ENCODE peak calls at places on chromosomes 16 and 17, in eight cellular contexts. One of them, this sample, is unnamed.

GRCh38 chr17:79072544-79072943 is 2.1 kb upstream of the ENGASE start:
- DNase-seq in CD4-positive, CD25-positive, alpha-beta regulatory T cell: no peak
- DNase-seq in effector memory CD4-positive, alpha-beta T cell: no peak
- DNase-seq in ascending aorta: no peak
- DNase-seq in uterus: no peak
- DNase-seq in IMR-90: no peak
- DNase-seq in colonic mucosa: no peak
- DNase-seq in A549: no peak
- DNase-seq in this sample: no peak

GRCh38 chr17:4477286-4477791 is 21.3 kb upstream of the SPNS2 start:
- DNase-seq in CD4-positive, CD25-positive, alpha-beta regulatory T cell: no peak
- DNase-seq in effector memory CD4-positive, alpha-beta T cell: no peak
- DNase-seq in ascending aorta: no peak
- DNase-seq in uterus: no peak
- DNase-seq in IMR-90: no peak
- DNase-seq in colonic mucosa: no peak
- DNase-seq in A549: no peak
- DNase-seq in this sample: no peak

GRCh38 chr17:75460295-75460694 is 3.9 kb downstream of the TMEM94 start:
- DNase-seq in CD4-positive, CD25-positive, alpha-beta regulatory T cell: no peak
- DNase-seq in effector memory CD4-positive, alpha-beta T cell: no peak
- DNase-seq in ascending aorta: no peak
- DNase-seq in uterus: no peak
- DNase-seq in IMR-90: no peak
- DNase-seq in colonic mucosa: no peak
- DNase-seq in A549: no peak
- DNase-seq in this sample: no peak

GRCh38 chr16:53545433-53545832 is 42.4 kb upstream of the AKTIP start:
- DNase-seq in CD4-positive, CD25-positive, alpha-beta regulatory T cell: peak
- DNase-seq in effector memory CD4-positive, alpha-beta T cell: peak
- DNase-seq in ascending aorta: no peak
- DNase-seq in uterus: no peak
- DNase-seq in IMR-90: no peak
- DNase-seq in colonic mucosa: no peak
- DNase-seq in A549: no peak
- DNase-seq in this sample: no peak

GRCh38 chr16:81521141-81521626 is 76.6 kb downstream of the CMIP start:
- DNase-seq in CD4-positive, CD25-positive, alpha-beta regulatory T cell: peak
- DNase-seq in effector memory CD4-positive, alpha-beta T cell: peak
- DNase-seq in ascending aorta: no peak
- DNase-seq in uterus: no peak
- DNase-seq in IMR-90: no peak
- DNase-seq in colonic mucosa: no peak
- DNase-seq in A549: no peak
- DNase-seq in this sample: no peak

GRCh38 chr16:66523861-66524354 is 26.0 kb downstream of the TK2 start:
- DNase-seq in CD4-positive, CD25-positive, alpha-beta regulatory T cell: peak
- DNase-seq in effector memory CD4-positive, alpha-beta T cell: peak
- DNase-seq in ascending aorta: no peak
- DNase-seq in uterus: no peak
- DNase-seq in IMR-90: no peak
- DNase-seq in colonic mucosa: no peak
- DNase-seq in A549: no peak
- DNase-seq in this sample: no peak

GRCh38 chr17:3897731-3898130 is 4.9 kb upstream of the CAMKK1 start:
- DNase-seq in CD4-positive, CD25-positive, alpha-beta regulatory T cell: no peak
- DNase-seq in effector memory CD4-positive, alpha-beta T cell: no peak
- DNase-seq in ascending aorta: no peak
- DNase-seq in uterus: no peak
- DNase-seq in IMR-90: no peak
- DNase-seq in colonic mucosa: no peak
- DNase-seq in A549: no peak
- DNase-seq in this sample: no peak

GRCh38 chr17:73879987-73880386 is 235.7 kb upstream of the SDK2 start:
- DNase-seq in CD4-positive, CD25-positive, alpha-beta regulatory T cell: no peak
- DNase-seq in effector memory CD4-positive, alpha-beta T cell: no peak
- DNase-seq in ascending aorta: no peak
- DNase-seq in uterus: no peak
- DNase-seq in IMR-90: no peak
- DNase-seq in colonic mucosa: no peak
- DNase-seq in A549: no peak
- DNase-seq in this sample: no peak

GRCh38 chr16:73000020-73000906 is 47.7 kb downstream of the ZFHX3 start:
- DNase-seq in CD4-positive, CD25-positive, alpha-beta regulatory T cell: no peak
- DNase-seq in effector memory CD4-positive, alpha-beta T cell: no peak
- DNase-seq in ascending aorta: peak
- DNase-seq in uterus: no peak
- DNase-seq in IMR-90: no peak
- DNase-seq in colonic mucosa: peak
- DNase-seq in A549: no peak
- DNase-seq in this sample: peak

GRCh38 chr17:81553616-81554181 is 1.5 kb upstream of the FAAP100 start:
- DNase-seq in CD4-positive, CD25-positive, alpha-beta regulatory T cell: no peak
- DNase-seq in effector memory CD4-positive, alpha-beta T cell: no peak
- DNase-seq in ascending aorta: no peak
- DNase-seq in uterus: peak
- DNase-seq in IMR-90: peak
- DNase-seq in colonic mucosa: peak
- DNase-seq in A549: peak
- DNase-seq in this sample: no peak

GRCh38 chr17:2737693-2738092 is 11.8 kb downstream of the CCDC92B start:
- DNase-seq in CD4-positive, CD25-positive, alpha-beta regulatory T cell: no peak
- DNase-seq in effector memory CD4-positive, alpha-beta T cell: no peak
- DNase-seq in ascending aorta: no peak
- DNase-seq in uterus: no peak
- DNase-seq in IMR-90: no peak
- DNase-seq in colonic mucosa: no peak
- DNase-seq in A549: no peak
- DNase-seq in this sample: no peak

GRCh38 chr17:39679521-39680192 is 8.2 kb downstream of the PGAP3 start:
- DNase-seq in CD4-positive, CD25-positive, alpha-beta regulatory T cell: no peak
- DNase-seq in effector memory CD4-positive, alpha-beta T cell: no peak
- DNase-seq in ascending aorta: no peak
- DNase-seq in uterus: no peak
- DNase-seq in IMR-90: no peak
- DNase-seq in colonic mucosa: no peak
- DNase-seq in A549: no peak
- DNase-seq in this sample: no peak

GRCh38 chr16:81716478-81717210 is 62.4 kb upstream of the PLCG2 start:
- DNase-seq in CD4-positive, CD25-positive, alpha-beta regulatory T cell: no peak
- DNase-seq in effector memory CD4-positive, alpha-beta T cell: peak
- DNase-seq in ascending aorta: no peak
- DNase-seq in uterus: no peak
- DNase-seq in IMR-90: no peak
- DNase-seq in colonic mucosa: no peak
- DNase-seq in A549: no peak
- DNase-seq in this sample: no peak

GRCh38 chr16:6562985-6563384 is 769.7 kb upstream of the RBFOX1 start:
- DNase-seq in CD4-positive, CD25-positive, alpha-beta regulatory T cell: no peak
- DNase-seq in effector memory CD4-positive, alpha-beta T cell: no peak
- DNase-seq in ascending aorta: no peak
- DNase-seq in uterus: no peak
- DNase-seq in IMR-90: no peak
- DNase-seq in colonic mucosa: no peak
- DNase-seq in A549: no peak
- DNase-seq in this sample: no peak

GRCh38 chr16:2964416-2965223 is 545 bp downstream of the KREMEN2 start:
- DNase-seq in CD4-positive, CD25-positive, alpha-beta regulatory T cell: peak
- DNase-seq in effector memory CD4-positive, alpha-beta T cell: peak
- DNase-seq in ascending aorta: no peak
- DNase-seq in uterus: no peak
- DNase-seq in IMR-90: no peak
- DNase-seq in colonic mucosa: peak
- DNase-seq in A549: peak
- DNase-seq in this sample: no peak

GRCh38 chr17:58534901-58535421 is 20.5 kb upstream of the MTMR4 start:
- DNase-seq in CD4-positive, CD25-positive, alpha-beta regulatory T cell: no peak
- DNase-seq in effector memory CD4-positive, alpha-beta T cell: no peak
- DNase-seq in ascending aorta: no peak
- DNase-seq in uterus: no peak
- DNase-seq in IMR-90: peak
- DNase-seq in colonic mucosa: no peak
- DNase-seq in A549: peak
- DNase-seq in this sample: no peak

GRCh38 chr16:16821261-16821660 is 442.3 kb downstream of the NPIPA7 start:
- DNase-seq in CD4-positive, CD25-positive, alpha-beta regulatory T cell: no peak
- DNase-seq in effector memory CD4-positive, alpha-beta T cell: no peak
- DNase-seq in ascending aorta: no peak
- DNase-seq in uterus: no peak
- DNase-seq in IMR-90: no peak
- DNase-seq in colonic mucosa: no peak
- DNase-seq in A549: no peak
- DNase-seq in this sample: no peak

GRCh38 chr17:49748791-49749190 is 15.1 kb downstream of the FAM117A start:
- DNase-seq in CD4-positive, CD25-positive, alpha-beta regulatory T cell: peak
- DNase-seq in effector memory CD4-positive, alpha-beta T cell: peak
- DNase-seq in ascending aorta: no peak
- DNase-seq in uterus: no peak
- DNase-seq in IMR-90: no peak
- DNase-seq in colonic mucosa: no peak
- DNase-seq in A549: no peak
- DNase-seq in this sample: no peak

GRCh38 chr17:49755681-49756283 is 8.1 kb downstream of the FAM117A start:
- DNase-seq in CD4-positive, CD25-positive, alpha-beta regulatory T cell: no peak
- DNase-seq in effector memory CD4-positive, alpha-beta T cell: no peak
- DNase-seq in ascending aorta: no peak
- DNase-seq in uterus: no peak
- DNase-seq in IMR-90: no peak
- DNase-seq in colonic mucosa: no peak
- DNase-seq in A549: no peak
- DNase-seq in this sample: no peak

GRCh38 chr17:49749730-49750129 is 14.2 kb downstream of the FAM117A start:
- DNase-seq in CD4-positive, CD25-positive, alpha-beta regulatory T cell: no peak
- DNase-seq in effector memory CD4-positive, alpha-beta T cell: no peak
- DNase-seq in ascending aorta: no peak
- DNase-seq in uterus: no peak
- DNase-seq in IMR-90: no peak
- DNase-seq in colonic mucosa: no peak
- DNase-seq in A549: no peak
- DNase-seq in this sample: no peak

GRCh38 chr17:49753959-49754391 is 10.0 kb downstream of the FAM117A start:
- DNase-seq in CD4-positive, CD25-positive, alpha-beta regulatory T cell: no peak
- DNase-seq in effector memory CD4-positive, alpha-beta T cell: no peak
- DNase-seq in ascending aorta: no peak
- DNase-seq in uterus: peak
- DNase-seq in IMR-90: no peak
- DNase-seq in colonic mucosa: no peak
- DNase-seq in A549: no peak
- DNase-seq in this sample: no peak

DNA sequence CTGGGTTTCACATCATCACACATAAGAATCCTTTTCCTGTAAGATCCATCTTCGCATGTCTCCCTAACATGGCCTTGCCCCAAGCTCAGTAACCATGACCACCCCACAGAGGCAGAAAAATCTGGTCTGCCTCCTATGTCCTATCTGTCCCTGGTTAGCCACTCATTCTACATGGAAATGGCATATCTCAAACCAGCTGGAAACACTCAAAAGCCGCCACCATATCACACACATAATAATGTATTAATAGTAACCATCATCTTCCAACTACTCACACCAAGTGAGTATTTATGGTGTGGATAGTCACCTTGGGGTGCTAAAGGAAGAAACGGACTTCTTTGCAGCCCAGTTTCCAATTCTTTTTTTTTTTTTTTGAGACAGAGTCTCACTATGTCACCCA is 11.4 kb downstream of the FAM117A start:
- DNase-seq in CD4-positive, CD25-positive, alpha-beta regulatory T cell: no peak
- DNase-seq in effector memory CD4-positive, alpha-beta T cell: no peak
- DNase-seq in ascending aorta: no peak
- DNase-seq in uterus: no peak
- DNase-seq in IMR-90: no peak
- DNase-seq in colonic mucosa: no peak
- DNase-seq in A549: no peak
- DNase-seq in this sample: no peak
- H3K27ac ChIP-seq in CD4-positive, CD25-positive, alpha-beta regulatory T cell: peak
- H3K27ac ChIP-seq in effector memory CD4-positive, alpha-beta T cell: peak
- H3K27ac ChIP-seq in ascending aorta: no peak
- H3K27ac ChIP-seq in uterus: no peak
- H3K27ac ChIP-seq in IMR-90: no peak
- H3K27ac ChIP-seq in colonic mucosa: no peak
- H3K27ac ChIP-seq in A549: no peak
- H3K27ac ChIP-seq in this sample: no peak

GRCh38 chr16:23979982-23980381 is 144.2 kb downstream of the PRKCB start:
- DNase-seq in CD4-positive, CD25-positive, alpha-beta regulatory T cell: no peak
- DNase-seq in effector memory CD4-positive, alpha-beta T cell: no peak
- DNase-seq in ascending aorta: no peak
- DNase-seq in uterus: no peak
- DNase-seq in IMR-90: no peak
- DNase-seq in colonic mucosa: no peak
- DNase-seq in A549: no peak
- DNase-seq in this sample: no peak

GRCh38 chr16:23975293-23975692 is 139.5 kb downstream of the PRKCB start:
- DNase-seq in CD4-positive, CD25-positive, alpha-beta regulatory T cell: no peak
- DNase-seq in effector memory CD4-positive, alpha-beta T cell: no peak
- DNase-seq in ascending aorta: no peak
- DNase-seq in uterus: no peak
- DNase-seq in IMR-90: no peak
- DNase-seq in colonic mucosa: no peak
- DNase-seq in A549: no peak
- DNase-seq in this sample: no peak

GRCh38 chr16:23979426-23979825 is 143.6 kb downstream of the PRKCB start:
- DNase-seq in CD4-positive, CD25-positive, alpha-beta regulatory T cell: no peak
- DNase-seq in effector memory CD4-positive, alpha-beta T cell: no peak
- DNase-seq in ascending aorta: no peak
- DNase-seq in uterus: no peak
- DNase-seq in IMR-90: no peak
- DNase-seq in colonic mucosa: no peak
- DNase-seq in A549: no peak
- DNase-seq in this sample: no peak

GRCh38 chr16:23974223-23974622 is 138.4 kb downstream of the PRKCB start:
- DNase-seq in CD4-positive, CD25-positive, alpha-beta regulatory T cell: no peak
- DNase-seq in effector memory CD4-positive, alpha-beta T cell: no peak
- DNase-seq in ascending aorta: no peak
- DNase-seq in uterus: no peak
- DNase-seq in IMR-90: no peak
- DNase-seq in colonic mucosa: no peak
- DNase-seq in A549: no peak
- DNase-seq in this sample: no peak

GRCh38 chr16:23976091-23977001 is 140.6 kb downstream of the PRKCB start:
- DNase-seq in CD4-positive, CD25-positive, alpha-beta regulatory T cell: no peak
- DNase-seq in effector memory CD4-positive, alpha-beta T cell: no peak
- DNase-seq in ascending aorta: no peak
- DNase-seq in uterus: no peak
- DNase-seq in IMR-90: no peak
- DNase-seq in colonic mucosa: no peak
- DNase-seq in A549: no peak
- DNase-seq in this sample: no peak
- H3K27ac ChIP-seq in CD4-positive, CD25-positive, alpha-beta regulatory T cell: no peak
- H3K27ac ChIP-seq in effector memory CD4-positive, alpha-beta T cell: no peak
- H3K27ac ChIP-seq in ascending aorta: no peak
- H3K27ac ChIP-seq in uterus: no peak
- H3K27ac ChIP-seq in IMR-90: no peak
- H3K27ac ChIP-seq in colonic mucosa: no peak
- H3K27ac ChIP-seq in A549: no peak
- H3K27ac ChIP-seq in this sample: peak

GRCh38 chr17:46935658-46936266 is 12.8 kb downstream of the GOSR2 start:
- DNase-seq in CD4-positive, CD25-positive, alpha-beta regulatory T cell: no peak
- DNase-seq in effector memory CD4-positive, alpha-beta T cell: no peak
- DNase-seq in ascending aorta: no peak
- DNase-seq in uterus: no peak
- DNase-seq in IMR-90: no peak
- DNase-seq in colonic mucosa: no peak
- DNase-seq in A549: no peak
- DNase-seq in this sample: no peak
- H3K27ac ChIP-seq in CD4-positive, CD25-positive, alpha-beta regulatory T cell: no peak
- H3K27ac ChIP-seq in effector memory CD4-positive, alpha-beta T cell: no peak
- H3K27ac ChIP-seq in ascending aorta: no peak
- H3K27ac ChIP-seq in uterus: no peak
- H3K27ac ChIP-seq in IMR-90: no peak
- H3K27ac ChIP-seq in colonic mucosa: peak
- H3K27ac ChIP-seq in A549: no peak
- H3K27ac ChIP-seq in this sample: no peak

GRCh38 chr16:11597737-11598136 is 11.0 kb upstream of the LITAF start:
- DNase-seq in CD4-positive, CD25-positive, alpha-beta regulatory T cell: no peak
- DNase-seq in effector memory CD4-positive, alpha-beta T cell: no peak
- DNase-seq in ascending aorta: no peak
- DNase-seq in uterus: peak
- DNase-seq in IMR-90: no peak
- DNase-seq in colonic mucosa: no peak
- DNase-seq in A549: no peak
- DNase-seq in this sample: no peak
- H3K27ac ChIP-seq in CD4-positive, CD25-positive, alpha-beta regulatory T cell: no peak
- H3K27ac ChIP-seq in effector memory CD4-positive, alpha-beta T cell: no peak
- H3K27ac ChIP-seq in ascending aorta: peak
- H3K27ac ChIP-seq in uterus: peak
- H3K27ac ChIP-seq in IMR-90: peak
- H3K27ac ChIP-seq in colonic mucosa: peak
- H3K27ac ChIP-seq in A549: peak
- H3K27ac ChIP-seq in this sample: no peak

This sample was measured in caudate nucleus.